ENCODE peak calls at places on chromosomes 12 and 14, in five cellular contexts. T is EL, W is NCI-H1105 treated with DMSO at 0.1 percent for 48 hours, X is tibial nerve, D is T-cell. Z is an unnamed sample.

GRCh38 chr12:51295651-51296050 is 25.4 kb upstream of the SMAGP start:
- DNase-seq in T (no peak), W (no peak), X (no peak), D (no peak), Z (no peak)

GRCh38 chr12:57276935-57277563 is 26.1 kb upstream of the STAC3 start:
- DNase-seq in T (peak; percentile 31), W (no peak), X (no peak), D (no peak), Z (no peak)

GRCh38 chr12:106301611-106302321 is 767 bp upstream of the TCP11L2 start:
- DNase-seq in T (peak; percentile 21), W (peak; percentile 57), X (peak; percentile 22), D (peak; percentile 87), Z (peak; percentile 95)

GRCh38 chr14:104132981-104133380 is 5.4 kb upstream of the KIF26A start:
- DNase-seq in T (no peak), W (no peak), X (no peak), D (no peak), Z (no peak)

GRCh38 chr14:92475451-92476187 is 38.0 kb upstream of the RIN3 start:
- DNase-seq in T (no peak), W (no peak), X (peak; percentile 48), D (no peak), Z (no peak)

GRCh38 chr12:62749586-62749985 is 185.4 kb downstream of the PPM1H start:
- DNase-seq in T (peak; percentile 37), W (no peak), X (no peak), D (no peak), Z (no peak)

GRCh38 chr12:95788637-95789036 is 1.9 kb downstream of the NTN4 start:
- DNase-seq in T (peak; percentile 72), W (no peak), X (no peak), D (no peak), Z (no peak)

GRCh38 chr12:22518998-22519397 is 25.3 kb downstream of the C2CD5 start:
- DNase-seq in T (peak; percentile 32), W (no peak), X (no peak), D (no peak), Z (no peak)

GRCh38 chr14:54816450-54816849 is 86.2 kb downstream of the GCH1 start:
- DNase-seq in T (no peak), W (no peak), X (no peak), D (no peak), Z (no peak)

GRCh38 chr12:113208041-113208934 is 13.0 kb upstream of the TPCN1 start:
- DNase-seq in T (peak; percentile 36), W (no peak), X (no peak), D (peak; percentile 60), Z (no peak)

GRCh38 chr12:49061157-49061650 is 610 bp upstream of the KMT2D start:
- DNase-seq in T (peak; percentile 9), W (no peak), X (no peak), D (no peak), Z (no peak)

GRCh38 chr12:62604856-62605255 is 138.2 kb downstream of the MON2 start:
- DNase-seq in T (peak; percentile 43), W (no peak), X (no peak), D (no peak), Z (no peak)

GRCh38 chr12:118581396-118581795 is 205.0 kb downstream of the SUDS3 start:
- DNase-seq in T (no peak), W (no peak), X (no peak), D (no peak), Z (no peak)

GRCh38 chr12:123916729-123917128 is 55.9 kb downstream of the CCDC92 start:
- DNase-seq in T (peak; percentile 39), W (no peak), X (no peak), D (no peak), Z (no peak)

GRCh38 chr14:66359500-66359899 is 126.7 kb upstream of the CCDC196 start:
- DNase-seq in T (peak; percentile 61), W (peak; percentile 81), X (no peak), D (no peak), Z (peak; percentile 77)

GRCh38 chr12:15540025-15540424 is 217.7 kb downstream of the PTPRO start:
- DNase-seq in T (peak; percentile 9), W (no peak), X (no peak), D (no peak), Z (no peak)

GRCh38 chr12:96120359-96121100 is 73.6 kb upstream of the ELK3 start:
- DNase-seq in T (no peak), W (no peak), X (no peak), D (peak; percentile 6), Z (no peak)

GRCh38 chr12:56766535-56766934 is 3.4 kb downstream of the HSD17B6 start:
- DNase-seq in T (no peak), W (no peak), X (no peak), D (no peak), Z (no peak)

GRCh38 chr14:28677381-28677780 is 89.2 kb upstream of the FOXG1 start:
- DNase-seq in T (no peak), W (no peak), X (no peak), D (no peak), Z (no peak)

GRCh38 chr14:53793790-53794560 is 162.7 kb downstream of the BMP4 start:
- DNase-seq in T (peak; percentile 12), W (peak; percentile 90), X (no peak), D (no peak), Z (no peak)

GRCh38 chr12:87667378-87667777 is 361.8 kb downstream of the C12orf50 start:
- DNase-seq in T (peak; percentile 31), W (no peak), X (no peak), D (no peak), Z (no peak)

GRCh38 chr12:15806826-15807225 is 17.6 kb upstream of the EPS8 start:
- DNase-seq in T (no peak), W (no peak), X (no peak), D (no peak), Z (no peak)

GRCh38 chr14:98548071-98548686 is 723.8 kb downstream of the BCL11B start:
- DNase-seq in T (no peak), W (no peak), X (no peak), D (peak; percentile 7), Z (peak; percentile 60)

GRCh38 chr12:79373896-79374499 is 316.8 kb downstream of the PAWR start:
- DNase-seq in T (peak; percentile 36), W (peak; percentile 43), X (no peak), D (no peak), Z (peak; percentile 45)

GRCh38 chr12:58927112-58927511 is 6.8 kb upstream of the LRIG3 start:
- DNase-seq in T (no peak), W (no peak), X (no peak), D (no peak), Z (no peak)

GRCh38 chr12:124667671-124668337 is 100.4 kb upstream of the NCOR2 start:
- DNase-seq in T (no peak), W (no peak), X (no peak), D (no peak), Z (no peak)

GRCh38 chr14:61337893-61338292 is 16.5 kb downstream of the PRKCH start:
- DNase-seq in T (no peak), W (no peak), X (no peak), D (peak; percentile 85), Z (no peak)

GRCh38 chr14:53386359-53386758 is 233.2 kb upstream of the DDHD1 start:
- DNase-seq in T (no peak), W (no peak), X (no peak), D (no peak), Z (no peak)

GRCh38 chr14:104425171-104425681 is 154.3 kb upstream of the C14orf180 start:
- DNase-seq in T (no peak), W (no peak), X (no peak), D (no peak), Z (no peak)

GRCh38 chr14:52318829-52319604 is 4.9 kb downstream of the PTGER2 start:
- DNase-seq in T (no peak), W (no peak), X (no peak), D (no peak), Z (no peak)

GRCh38 chr12:91327889-91328288 is 145.3 kb upstream of the DCN start:
- DNase-seq in T (peak; percentile 31), W (peak; percentile 18), X (no peak), D (no peak), Z (no peak)

GRCh38 chr12:109910969-109911348 is 10.9 kb downstream of the TCHP start:
- DNase-seq in T (peak; percentile 21), W (no peak), X (no peak), D (no peak), Z (no peak)

GRCh38 chr12:70393787-70394519 is 27.9 kb downstream of the KCNMB4 start:
- DNase-seq in T (peak; percentile 78), W (no peak), X (no peak), D (no peak), Z (no peak)

GRCh38 chr14:68421116-68421515 is 371.8 kb downstream of the ZFP36L1 start:
- DNase-seq in T (no peak), W (no peak), X (no peak), D (no peak), Z (no peak)

GRCh38 chr12:48969847-48970701 is 1.5 kb downstream of the WNT10B start:
- DNase-seq in T (no peak), W (no peak), X (no peak), D (no peak), Z (no peak)

GRCh38 chr12:27573972-27574371 is 50.0 kb downstream of the PPFIBP1 start:
- DNase-seq in T (peak; percentile 98), W (no peak), X (no peak), D (no peak), Z (no peak)

Z was measured in NCI-H2171.